ENCODE peak calls at places on chromosomes 1 and 21, in four cellular contexts. Z is uterus, U is A549, F is IMR-90. G is an unnamed sample.

GRCh38 chr1:68889471-68889870 is 392.6 kb upstream of the DEPDC1 start:
- DNase-seq in U (no peak), Z (no peak), F (no peak), G (no peak)

GRCh38 chr1:167065481-167065880 is 24.7 kb downstream of the GPA33 start:
- DNase-seq in Z (no peak), F (no peak), U (no peak), G (no peak)

GRCh38 chr1:15802234-15802965 is 5.0 kb downstream of the UQCRHL start:
- DNase-seq in U (no peak), Z (no peak), F (peak; percentile 28), G (no peak)

GRCh38 chr1:18886003-18886335 is 16.4 kb downstream of the ALDH4A1 start:
- DNase-seq in F (peak; percentile 59), U (no peak), Z (no peak), G (no peak)

GRCh38 chr1:99527078-99527477 is 118.8 kb upstream of the PALMD start:
- DNase-seq in U (no peak), F (peak; percentile 20), Z (no peak), G (no peak)

GRCh38 chr1:23824711-23825075 is 536 bp downstream of the HMGCL start:
- DNase-seq in U (no peak), Z (no peak), F (no peak), G (no peak)

GRCh38 chr1:53350853-53351767 is 23.2 kb upstream of the LRP8 start:
- DNase-seq in F (no peak), U (no peak), Z (no peak), G (no peak)

GRCh38 chr1:228004331-228004871 is 2.4 kb upstream of the WNT3A start:
- DNase-seq in F (no peak), U (peak; percentile 62), Z (peak; percentile 4), G (no peak)

GRCh38 chr21:16408280-16408669 is 678.5 kb downstream of the USP25 start:
- DNase-seq in U (no peak), F (no peak), Z (no peak), G (no peak)

GRCh38 chr1:65253800-65254319 is 55.5 kb upstream of the DNAJC6 start:
- DNase-seq in U (peak; percentile 9), F (no peak), Z (no peak), G (no peak)

GRCh38 chr1:18351735-18352134 is 129.0 kb upstream of the KLHDC7A start:
- DNase-seq in Z (no peak), F (no peak), U (no peak), G (no peak)

GRCh38 chr1:36838866-36839265 is 195.4 kb downstream of the GRIK3 start:
- DNase-seq in F (no peak), U (no peak), Z (no peak), G (no peak)

GRCh38 chr1:115245227-115245626 is 92.8 kb downstream of the NGF start:
- DNase-seq in Z (no peak), U (no peak), F (no peak), G (no peak)

GRCh38 chr1:224497714-224498573 is 63.3 kb upstream of the WDR26 start:
- DNase-seq in U (no peak), F (peak; percentile 90), Z (no peak), G (peak; percentile 52)

GRCh38 chr1:201147396-201148015 is 6.8 kb downstream of the TMEM9 start:
- DNase-seq in U (no peak), F (no peak), Z (no peak), G (no peak)

GRCh38 chr1:154419620-154420020 is 14.5 kb downstream of the IL6R start:
- DNase-seq in Z (peak; percentile 91), U (no peak), F (peak; percentile 95), G (peak; percentile 92)

GRCh38 chr1:172948457-172948856 is 102.3 kb downstream of the TNFSF18 start:
- DNase-seq in U (no peak), Z (no peak), F (peak; percentile 96), G (no peak)

GRCh38 chr1:247812637-247813036 is 11.3 kb downstream of the OR14A16 start:
- DNase-seq in F (no peak), U (no peak), Z (no peak), G (no peak)

GRCh38 chr1:172497230-172497629 is 35.7 kb upstream of the SUCO start:
- DNase-seq in U (peak; percentile 3), F (peak; percentile 11), Z (no peak), G (no peak)

GRCh38 chr1:32464716-32465540 is at the start of gene ZBTB8B:
- DNase-seq in Z (peak; percentile 80), F (peak; percentile 41), U (peak; percentile 59), G (peak; percentile 69)

GRCh38 chr1:35463232-35463631 is 94.0 kb downstream of the KIAA0319L start:
- DNase-seq in F (no peak), U (no peak), Z (no peak), G (no peak)

GRCh38 chr1:41226816-41227215 is 15.3 kb downstream of the SCMH1 start:
- DNase-seq in F (no peak), U (no peak), Z (no peak), G (no peak)

GRCh38 chr21:45130324-45130774 is 56.0 kb downstream of the ADARB1 start:
- DNase-seq in F (peak; percentile 84), U (peak; percentile 18), Z (peak; percentile 65), G (no peak)

GRCh38 chr1:245754463-245754961 is 599.7 kb downstream of the KIF26B start:
- DNase-seq in U (no peak), F (no peak), Z (no peak), G (no peak)

GRCh38 chr1:121516279-121516967 is 331.6 kb downstream of the SRGAP2C start:
- DNase-seq in U (no peak), Z (no peak), F (no peak), G (peak; percentile 62)

GRCh38 chr1:236575523-236575922 is 28.8 kb downstream of the HEATR1 start:
- DNase-seq in Z (no peak), F (peak; percentile 47), U (no peak), G (no peak)

GRCh38 chr1:116569776-116570357 is 959 bp downstream of the CD58 start:
- DNase-seq in U (no peak), Z (peak; percentile 45), F (no peak), G (peak; percentile 42)

GRCh38 chr1:196660912-196661311 is 9.1 kb downstream of the CFH start:
- DNase-seq in F (peak; percentile 33), Z (no peak), U (peak; percentile 36), G (no peak)

GRCh38 chr1:46133946-46134345 is 1.5 kb upstream of the PIK3R3 start:
- DNase-seq in U (no peak), Z (no peak), F (no peak), G (no peak)

GRCh38 chr1:79845951-79846350 is 839.4 kb upstream of the ADGRL4 start:
- DNase-seq in Z (no peak), U (no peak), F (peak; percentile 82), G (no peak)
- H3K27ac ChIP-seq in Z (no peak overlapping the region), U (no peak overlapping the region), F (no peak overlapping the region), G (no peak overlapping the region)

GRCh38 chr21:37619464-37619974 is 252.9 kb downstream of the DYRK1A start:
- DNase-seq in F (no peak), U (no peak), Z (no peak), G (peak; percentile 30)

GRCh38 chr21:37614351-37614875 is 247.8 kb downstream of the DYRK1A start:
- DNase-seq in Z (no peak), F (no peak), U (no peak), G (no peak)

GRCh38 chr21:37620401-37620800 is 253.8 kb downstream of the DYRK1A start:
- DNase-seq in Z (no peak), F (no peak), U (no peak), G (no peak)

GRCh38 chr21:37618081-37618480 is 251.5 kb downstream of the DYRK1A start:
- DNase-seq in Z (no peak), F (no peak), U (no peak), G (no peak)

GRCh38 chr21:37615962-37616361 is 249.4 kb downstream of the DYRK1A start:
- DNase-seq in U (no peak), F (no peak), Z (no peak), G (no peak)
- TF ChIP-seq POLR2A in U (no peak), F (no peak), Z (no peak), G (no peak)

GRCh38 chr1:108612496-108612895 is 48.4 kb downstream of the HENMT1 start:
- DNase-seq in F (no peak), U (no peak), Z (no peak), G (no peak)
- H3K27ac ChIP-seq in F (no peak overlapping the region), U (no peak overlapping the region), Z (no peak overlapping the region), G (no peak overlapping the region)

DNA sequence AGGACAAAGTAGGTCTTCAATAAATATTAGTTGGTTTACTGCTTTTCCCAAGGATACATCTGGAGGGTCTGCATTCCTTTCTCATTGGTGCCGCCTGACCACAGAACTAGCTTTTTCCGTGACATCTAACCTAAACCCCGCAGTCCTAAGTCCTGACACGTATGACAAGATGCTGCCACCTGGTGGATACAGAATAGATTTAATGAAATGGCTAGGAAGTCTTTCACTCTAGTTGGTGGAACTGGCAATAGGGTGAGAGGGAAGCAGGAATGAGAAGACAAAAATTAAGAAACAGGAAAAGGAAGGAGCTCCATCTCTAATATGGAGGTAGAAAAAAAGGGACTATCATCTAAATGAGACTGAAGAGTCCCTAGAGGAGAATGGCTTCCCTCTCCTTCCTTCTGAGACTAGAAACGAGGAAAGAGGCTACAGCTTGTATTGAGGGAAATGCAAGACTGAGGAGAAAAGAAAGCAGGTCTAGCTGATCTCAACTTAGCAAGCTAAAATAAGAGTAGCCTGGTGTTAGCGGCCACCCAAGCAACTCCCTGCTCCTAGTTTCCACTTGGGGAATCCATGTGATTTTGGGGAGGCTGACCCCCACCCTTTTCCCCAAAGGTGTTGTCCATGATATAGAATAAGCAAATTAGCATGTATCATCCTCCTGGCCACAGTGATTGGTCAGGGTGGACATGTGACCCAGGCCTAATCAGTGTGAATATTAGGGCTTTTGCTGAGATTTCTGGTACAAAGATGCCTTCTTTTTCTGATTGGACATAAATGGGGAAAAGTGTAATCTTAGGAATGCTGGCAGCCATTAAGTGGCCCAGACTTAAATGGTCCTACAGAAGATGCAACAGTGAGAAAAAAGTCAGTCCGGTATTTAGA is 5.9 kb downstream of the RFX5 start:
- DNase-seq in F (peak; percentile 86), Z (peak; percentile 53), U (peak; percentile 60), G (peak; percentile 61)
- TF ChIP-seq POLR2A in F (no peak), Z (no peak), U (no peak), G (no peak)

GRCh38 chr1:233441981-233442380 is 114.5 kb downstream of the MAP3K21 start:
- DNase-seq in U (no peak), Z (no peak), F (no peak), G (no peak)
- H3K27ac ChIP-seq in U (no peak overlapping the region), Z (peak overlapping the region; percentile 38), F (no peak overlapping the region), G (no peak overlapping the region)

GRCh38 chr1:184051138-184051484 is 419 bp upstream of the TSEN15 start:
- DNase-seq in F (no peak), U (no peak), Z (no peak), G (no peak)

GRCh38 chr1:184051485-184052193 is at the start of gene TSEN15:
- DNase-seq in U (peak; percentile 73), F (peak; percentile 86), Z (peak; percentile 65), G (peak; percentile 83)

GRCh38 chr1:184052194-184052559 is 647 bp downstream of the TSEN15 start:
- DNase-seq in U (no peak), F (no peak), Z (no peak), G (no peak)

GRCh38 chr1:184052750-184053149 is 1.2 kb downstream of the TSEN15 start:
- DNase-seq in U (no peak), F (no peak), Z (no peak), G (no peak)

DNA sequence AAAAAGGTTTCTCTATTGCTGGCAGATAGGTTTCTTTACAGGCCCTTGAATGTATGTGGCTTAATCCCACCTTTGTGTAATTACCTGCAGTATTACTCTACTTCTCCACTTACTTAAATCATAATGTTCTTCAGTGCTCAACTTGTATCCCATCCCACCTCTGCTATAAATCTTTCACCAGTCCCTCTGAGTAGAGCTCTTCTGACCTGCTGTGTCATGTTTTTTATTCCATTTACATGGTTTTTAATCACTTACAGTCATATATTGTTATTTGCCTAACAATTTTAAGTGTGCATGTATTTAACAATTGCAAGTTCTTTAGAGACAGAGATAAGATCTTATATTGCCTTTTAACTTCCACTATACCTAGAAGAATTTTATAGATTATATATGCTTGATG is 2.4 kb downstream of the TSEN15 start:
- DNase-seq in Z (no peak), F (no peak), U (no peak), G (no peak)
- TF ChIP-seq POLR2A in Z (no peak), F (no peak), U (no peak), G (no peak)

G was measured in heart left ventricle.